ENCODE peak calls at places on chromosomes 7 and 10, in nine cellular contexts. J is adrenal gland, T is PC-3, C is GM23338, V is RWPE2, X is neuronal stem cell, L is left ventricle myocardium inferior, O is cardiac muscle cell, Q is GM23248. D is an unnamed sample.

GRCh38 chr7:36232971-36233550 is 80.0 kb downstream of the EEPD1 start:
- DNase-seq in X (no peak), T (peak; percentile 36), V (no peak), C (no peak), O (no peak), Q (no peak), J (no peak), L (no peak), D (no peak)

GRCh38 chr10:121096617-121097431 is 245.7 kb downstream of the WDR11 start:
- DNase-seq in Q (no peak), V (no peak), L (peak; percentile 78), O (no peak), X (no peak), T (no peak), C (no peak), J (peak; percentile 38), D (peak; percentile 53)

GRCh38 chr7:143263266-143264195 is at the start of gene GSTK1:
- DNase-seq in L (peak; percentile 90), C (peak; percentile 87), O (peak; percentile 86), T (peak; percentile 69), X (peak; percentile 46), J (peak; percentile 84), Q (peak; percentile 86), V (peak; percentile 75), D (peak; percentile 94)

GRCh38 chr10:111072232-111072631 is 4.6 kb upstream of the ADRA2A start:
- DNase-seq in L (no peak), O (no peak), T (no peak), J (no peak), Q (peak; percentile 25), C (no peak), V (no peak), X (no peak), D (no peak)

GRCh38 chr7:38206071-38206470 is 28.0 kb downstream of the STARD3NL start:
- DNase-seq in T (no peak), L (no peak), X (no peak), C (no peak), J (no peak), O (no peak), V (no peak), Q (no peak), D (no peak)

GRCh38 chr7:101172854-101173751 is 7.0 kb downstream of the NAT16 start:
- DNase-seq in V (no peak), X (no peak), C (peak; percentile 51), J (peak; percentile 91), L (peak; percentile 75), T (peak; percentile 91), Q (peak; percentile 88), O (no peak), D (peak; percentile 84)

GRCh38 chr10:86178401-86179142 is 188.0 kb downstream of the GRID1 start:
- DNase-seq in C (peak; percentile 87), O (peak; percentile 68), T (no peak), L (no peak), V (no peak), J (no peak), Q (peak; percentile 32), X (peak; percentile 12), D (no peak)

GRCh38 chr10:125149278-125150047 is 10.9 kb downstream of the CTBP2 start:
- DNase-seq in L (peak; percentile 55), Q (peak; percentile 90), X (no peak), J (peak; percentile 85), O (no peak), C (peak; percentile 67), T (peak; percentile 45), V (no peak), D (peak; percentile 87)

GRCh38 chr10:109899578-109900355 is 23.5 kb downstream of the XPNPEP1 start:
- DNase-seq in V (no peak), T (no peak), O (no peak), J (no peak), Q (peak; percentile 94), L (no peak), X (no peak), C (no peak), D (no peak)

GRCh38 chr10:70722820-70723424 is 50.6 kb downstream of the ADAMTS14 start:
- DNase-seq in T (peak; percentile 79), X (no peak), O (no peak), C (no peak), L (no peak), V (no peak), J (no peak), Q (peak; percentile 79), D (no peak)

GRCh38 chr10:130432271-130432670 is 296.1 kb downstream of the GLRX3 start:
- DNase-seq in L (no peak), Q (no peak), X (no peak), J (no peak), C (no peak), V (no peak), T (no peak), O (no peak), D (no peak)

GRCh38 chr7:65722361-65722792 is 150.5 kb upstream of the VKORC1L1 start:
- DNase-seq in L (peak; percentile 20), X (no peak), V (no peak), Q (peak; percentile 23), O (peak; percentile 62), T (peak; percentile 68), J (peak; percentile 58), C (peak; percentile 84), D (no peak)

GRCh38 chr7:33392143-33392542 is 262.8 kb downstream of the BBS9 start:
- DNase-seq in Q (no peak), L (no peak), C (no peak), T (peak; percentile 5), X (no peak), J (no peak), V (no peak), O (no peak), D (no peak)

GRCh38 chr10:71736570-71737355 is 17.2 kb upstream of the C10orf105 start:
- DNase-seq in C (no peak), T (no peak), V (no peak), L (no peak), J (no peak), Q (no peak), O (no peak), X (no peak), D (no peak)

GRCh38 chr7:149872419-149873073 is 1.2 kb upstream of the ATP6V0E2 start:
- DNase-seq in C (peak; percentile 78), V (peak; percentile 52), T (peak; percentile 69), X (no peak), J (peak; percentile 88), Q (peak; percentile 91), L (peak; percentile 84), O (peak; percentile 77), D (peak; percentile 87)
- H3K4me1 ChIP-seq in C (peaks cover 6% of the 10 kb centered on the region), V (no peaks in the 10 kb centered on the region), T (peaks cover 16% of the 10 kb centered on the region), X (peaks cover 9% of the 10 kb centered on the region), J (peaks cover 19% of the 10 kb centered on the region), Q (no peaks in the 10 kb centered on the region), L (peaks cover 77% of the 10 kb centered on the region), O (no peaks in the 10 kb centered on the region), D (no peaks in the 10 kb centered on the region)

DNA sequence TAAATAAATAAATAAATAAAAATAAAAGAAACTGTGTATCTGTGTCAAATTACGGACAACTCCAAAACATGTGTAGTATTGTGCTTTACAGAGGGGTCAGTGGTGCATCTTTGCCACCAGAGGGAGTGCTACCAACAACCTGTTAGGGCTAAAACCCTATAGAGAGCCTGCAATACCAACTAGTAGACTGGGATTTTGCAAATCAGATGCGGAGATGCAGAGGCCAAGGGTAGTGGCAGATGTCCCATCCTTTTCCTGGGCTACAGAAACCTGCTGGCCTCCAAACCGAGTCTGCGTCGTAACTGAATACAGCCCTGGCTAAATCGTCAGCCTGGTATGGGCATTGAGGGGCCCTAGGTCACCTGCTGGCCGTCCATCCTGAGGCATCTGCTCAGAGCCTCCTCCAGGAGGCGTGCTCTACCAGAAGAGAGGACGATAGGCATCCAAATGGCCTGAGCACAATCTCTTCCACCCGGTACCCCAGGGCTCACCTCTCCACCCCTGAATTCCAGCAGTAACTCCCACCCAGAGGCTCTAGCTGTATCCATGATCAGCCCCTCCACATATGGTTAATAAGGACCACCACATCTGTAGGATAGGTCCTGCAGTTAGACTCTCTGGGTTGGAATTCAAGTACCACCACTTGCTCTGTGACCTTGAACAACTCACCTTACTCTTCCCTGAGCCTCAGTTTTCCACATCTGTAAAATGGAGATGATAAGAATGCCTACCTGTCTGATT is 6.2 kb upstream of the RRP12 start:
- DNase-seq in J (peak; percentile 60), O (peak; percentile 84), X (peak; percentile 62), Q (peak; percentile 88), V (no peak), C (peak; percentile 90), L (no peak), T (peak; percentile 71), D (no peak)
- H3K27ac ChIP-seq in J (no peak overlapping the region), O (no peak overlapping the region), X (no peak overlapping the region), Q (no peak overlapping the region), V (peak overlapping the region; percentile 46), C (peak overlapping the region; percentile 18), L (peak overlapping the region; percentile 36), T (no peak overlapping the region), D (no peak overlapping the region)

GRCh38 chr10:79296431-79296830 is 50.8 kb upstream of the PPIF start:
- DNase-seq in J (no peak), O (no peak), C (no peak), V (no peak), Q (no peak), L (no peak), T (no peak), X (no peak), D (no peak)
- H3K36me3 ChIP-seq in J (no peaks in the 10 kb centered on the region), O (peaks cover 67% of the 10 kb centered on the region), C (no peaks in the 10 kb centered on the region), V (peaks cover 55% of the 10 kb centered on the region), Q (peaks cover 25% of the 10 kb centered on the region), L (peaks cover 100% of the 10 kb centered on the region), T (peaks cover 54% of the 10 kb centered on the region), X (peaks cover 99% of the 10 kb centered on the region), D (no peaks in the 10 kb centered on the region)

GRCh38 chr10:116663342-116663741 is 42.6 kb downstream of the PNLIPRP2 start:
- DNase-seq in O (no peak), X (no peak), J (no peak), T (no peak), C (no peak), Q (no peak), L (no peak), V (no peak), D (no peak)
- H3K4me1 ChIP-seq in O (peaks cover 2% of the 10 kb centered on the region), X (no peaks in the 10 kb centered on the region), J (peaks cover 18% of the 10 kb centered on the region), T (no peaks in the 10 kb centered on the region), C (no peaks in the 10 kb centered on the region), Q (peaks cover 10% of the 10 kb centered on the region), L (no peaks in the 10 kb centered on the region), V (no peaks in the 10 kb centered on the region), D (no peaks in the 10 kb centered on the region)

DNA sequence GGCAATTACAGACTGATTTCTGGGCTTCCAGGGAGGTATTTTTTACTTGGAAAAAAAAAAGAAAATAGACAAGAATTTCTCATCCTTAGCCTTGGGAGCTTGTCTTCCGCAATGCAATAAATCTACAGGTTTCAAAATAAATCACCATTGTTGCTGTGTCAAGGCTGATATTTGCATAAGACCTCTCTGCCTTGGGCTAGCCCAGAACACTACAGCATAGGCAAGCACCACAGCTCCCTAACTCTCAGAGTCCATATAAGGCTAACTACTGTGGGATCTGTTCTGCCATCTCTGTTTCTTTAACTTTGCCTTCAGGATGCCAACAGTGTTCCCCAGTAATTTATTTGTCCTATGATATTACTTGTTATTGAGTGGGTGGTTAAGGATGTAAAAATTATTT is 64.4 kb downstream of the ZWINT start:
- DNase-seq in Q (no peak), L (no peak), J (no peak), V (no peak), T (no peak), C (peak; percentile 23), X (no peak), O (no peak), D (no peak)
- H3K27ac ChIP-seq in Q (no peak overlapping the region), L (no peak overlapping the region), J (no peak overlapping the region), V (no peak overlapping the region), T (no peak overlapping the region), C (no peak overlapping the region), X (no peak overlapping the region), O (no peak overlapping the region), D (no peak overlapping the region)

DNA sequence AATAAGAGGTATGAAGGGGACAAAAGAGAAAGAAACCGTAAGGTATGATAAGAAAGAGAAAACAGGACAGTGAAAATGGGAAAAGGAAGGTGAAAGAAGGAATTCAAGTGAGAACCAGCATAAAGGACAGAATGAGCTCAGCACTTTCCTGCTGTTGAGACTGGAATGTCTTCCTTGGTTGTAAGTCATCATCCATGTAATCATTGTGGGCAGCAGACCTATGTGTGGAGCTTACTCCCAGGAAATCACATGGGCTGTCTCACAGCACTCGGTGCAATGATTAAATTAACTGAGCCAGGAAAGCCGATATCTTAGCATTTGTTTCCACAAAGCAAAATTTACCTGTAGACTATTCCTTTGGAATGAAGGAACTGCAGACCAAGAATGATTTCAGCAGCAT is 118.1 kb downstream of the PRKCQ start:
- DNase-seq in T (no peak), L (no peak), C (no peak), O (no peak), X (no peak), V (no peak), J (no peak), Q (no peak), D (no peak)
- H3K36me3 ChIP-seq in T (no peaks in the 10 kb centered on the region), L (no peaks in the 10 kb centered on the region), C (peaks cover 21% of the 10 kb centered on the region), O (no peaks in the 10 kb centered on the region), X (no peaks in the 10 kb centered on the region), V (no peaks in the 10 kb centered on the region), J (no peaks in the 10 kb centered on the region), Q (no peaks in the 10 kb centered on the region), D (peaks cover 1% of the 10 kb centered on the region)

D was measured in aorta.